ENCODE peak calls at places on chromosomes 11 and 22, in six cellular contexts. C is spleen, V is ovary, I is IMR-90, P is adrenal gland, F is esophagus squamous epithelium. E is an unnamed sample.

GRCh38 chr11:35364101-35364780 is 55.1 kb downstream of the SLC1A2 start:
- DNase-seq in C (no peak), V (peak; percentile 39), I (peak; percentile 86), P (peak; percentile 96), F (no peak), E (peak; percentile 87)

GRCh38 chr11:96538104-96538503 is 148.3 kb downstream of the JRKL start:
- DNase-seq in C (no peak), V (no peak), I (no peak), P (no peak), F (no peak), E (no peak)

GRCh38 chr11:7688238-7688826 is 15.0 kb upstream of the CYB5R2 start:
- DNase-seq in C (no peak), V (peak; percentile 25), I (peak; percentile 31), P (no peak), F (no peak), E (no peak)

GRCh38 chr22:43931771-43932170 is 8.2 kb downstream of the PNPLA3 start:
- DNase-seq in C (no peak), V (no peak), I (no peak), P (no peak), F (no peak), E (no peak)

GRCh38 chr22:25714070-25714469 is 27.9 kb upstream of the MYO18B start:
- DNase-seq in C (no peak), V (no peak), I (no peak), P (no peak), F (no peak), E (no peak)

GRCh38 chr11:105401269-105401809 is 208.5 kb upstream of the GRIA4 start:
- DNase-seq in C (no peak), V (no peak), I (no peak), P (no peak), F (no peak), E (no peak)

GRCh38 chr22:40684728-40685127 is 5.4 kb downstream of the MCHR1 start:
- DNase-seq in C (no peak), V (no peak), I (no peak), P (no peak), F (no peak), E (no peak)

GRCh38 chr22:39526736-39527171 is 5.8 kb downstream of the RPS19BP1 start:
- DNase-seq in C (peak; percentile 85), V (no peak), I (no peak), P (no peak), F (no peak), E (no peak)

GRCh38 chr22:48464246-48464645 is 1363.4 kb downstream of the BRD1 start:
- DNase-seq in C (peak; percentile 28), V (no peak), I (no peak), P (no peak), F (no peak), E (no peak)

GRCh38 chr22:26800858-26801257 is 143.5 kb downstream of the MIAT start:
- DNase-seq in C (no peak), V (no peak), I (peak; percentile 76), P (no peak), F (no peak), E (no peak)

GRCh38 chr11:73072935-73073481 is 69.1 kb downstream of the FCHSD2 start:
- DNase-seq in C (no peak), V (no peak), I (peak; percentile 12), P (no peak), F (no peak), E (no peak)
- TF ChIP-seq POLR2A in C (no peak), V (no peak), I (no peak), P (no peak), F (no peak), E (no peak)

DNA sequence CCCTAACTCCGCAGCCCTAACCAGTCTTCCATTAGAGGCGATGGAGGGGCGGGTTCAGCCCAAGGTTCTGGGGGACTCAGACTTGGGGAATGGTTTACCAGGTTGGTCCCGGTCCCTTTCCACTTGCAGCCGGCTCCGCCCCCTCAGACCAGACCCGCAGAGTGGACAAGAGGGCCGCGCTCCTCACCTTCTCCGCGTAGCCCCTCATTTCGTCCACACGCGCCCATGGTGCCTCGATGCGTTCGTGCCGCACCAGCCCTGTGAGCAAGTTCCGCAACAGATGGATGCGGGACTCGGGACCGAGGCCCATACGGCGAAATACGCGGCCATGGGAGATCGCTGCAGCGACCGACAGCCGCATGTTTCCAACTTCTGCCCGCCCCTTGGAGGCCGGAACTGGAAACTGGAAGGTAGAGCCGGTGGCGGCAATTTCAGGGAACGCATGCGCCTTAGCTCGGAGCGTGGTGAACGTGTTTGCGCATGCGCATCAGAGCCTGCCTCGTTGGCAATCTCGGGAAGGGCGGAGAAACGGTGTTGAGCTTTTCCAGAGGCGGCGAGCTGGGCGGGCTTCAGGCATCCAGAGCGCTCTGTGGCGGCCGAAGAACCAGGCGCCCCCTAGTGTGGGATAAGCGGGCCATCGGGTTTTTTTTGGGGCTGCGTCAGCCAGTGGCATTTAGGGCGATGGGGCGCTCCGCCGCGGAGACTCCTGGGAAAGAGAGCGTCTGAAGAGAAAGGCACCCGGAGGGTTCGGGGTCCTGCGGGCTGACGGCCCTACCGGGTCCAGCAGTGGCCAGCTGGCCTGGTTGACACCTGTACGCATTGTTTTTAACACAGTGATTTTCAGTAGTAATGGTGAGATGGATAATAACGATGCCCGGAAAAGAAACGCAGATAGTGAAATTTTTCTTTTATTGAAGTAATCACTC is at the start of gene MRPL17:
- DNase-seq in C (peak; percentile 99), V (peak; percentile 100), I (peak; percentile 98), P (peak; percentile 99), F (peak; percentile 91), E (peak; percentile 100)
- H3K4me1 ChIP-seq in C (peaks cover 34% of the 10 kb centered on the region), V (peaks cover 4% of the 10 kb centered on the region), I (peaks cover 5% of the 10 kb centered on the region), P (peaks cover 15% of the 10 kb centered on the region), F (peaks cover 27% of the 10 kb centered on the region), E (peaks cover 17% of the 10 kb centered on the region)

GRCh38 chr11:8707541-8708270 is 25.1 kb downstream of the RPL27A start:
- DNase-seq in C (no peak), V (peak; percentile 68), I (no peak), P (peak; percentile 92), F (no peak), E (peak; percentile 99)
- TF ChIP-seq POLR2A in C (no peak), V (no peak), I (no peak), P (no peak), F (no peak), E (no peak)

DNA sequence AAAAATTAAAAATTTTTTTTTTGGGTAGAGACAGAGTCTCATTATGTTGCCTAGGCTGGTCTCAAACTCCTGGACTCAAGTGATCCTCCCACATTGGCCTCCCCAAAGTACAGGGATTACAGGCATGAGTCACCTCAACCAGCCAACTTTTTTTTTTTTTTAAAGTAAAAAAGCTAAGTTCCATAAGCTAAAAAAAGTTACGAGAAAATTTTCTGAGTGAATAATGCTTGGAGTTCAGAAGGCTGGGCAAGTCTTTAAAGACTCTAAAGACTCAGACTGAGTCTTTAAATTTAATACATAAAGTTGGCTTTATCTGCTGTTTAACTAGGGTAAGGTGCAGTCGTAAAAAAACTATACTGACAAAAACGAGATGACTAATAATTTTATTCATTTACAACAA is 5.6 kb downstream of the DDX6 start:
- DNase-seq in C (no peak), V (no peak), I (peak; percentile 52), P (no peak), F (no peak), E (no peak)
- H3K4me1 ChIP-seq in C (peaks cover 93% of the 10 kb centered on the region), V (peaks cover 15% of the 10 kb centered on the region), I (peaks cover 3% of the 10 kb centered on the region), P (peaks cover 60% of the 10 kb centered on the region), F (peaks cover 94% of the 10 kb centered on the region), E (peaks cover 22% of the 10 kb centered on the region)

DNA sequence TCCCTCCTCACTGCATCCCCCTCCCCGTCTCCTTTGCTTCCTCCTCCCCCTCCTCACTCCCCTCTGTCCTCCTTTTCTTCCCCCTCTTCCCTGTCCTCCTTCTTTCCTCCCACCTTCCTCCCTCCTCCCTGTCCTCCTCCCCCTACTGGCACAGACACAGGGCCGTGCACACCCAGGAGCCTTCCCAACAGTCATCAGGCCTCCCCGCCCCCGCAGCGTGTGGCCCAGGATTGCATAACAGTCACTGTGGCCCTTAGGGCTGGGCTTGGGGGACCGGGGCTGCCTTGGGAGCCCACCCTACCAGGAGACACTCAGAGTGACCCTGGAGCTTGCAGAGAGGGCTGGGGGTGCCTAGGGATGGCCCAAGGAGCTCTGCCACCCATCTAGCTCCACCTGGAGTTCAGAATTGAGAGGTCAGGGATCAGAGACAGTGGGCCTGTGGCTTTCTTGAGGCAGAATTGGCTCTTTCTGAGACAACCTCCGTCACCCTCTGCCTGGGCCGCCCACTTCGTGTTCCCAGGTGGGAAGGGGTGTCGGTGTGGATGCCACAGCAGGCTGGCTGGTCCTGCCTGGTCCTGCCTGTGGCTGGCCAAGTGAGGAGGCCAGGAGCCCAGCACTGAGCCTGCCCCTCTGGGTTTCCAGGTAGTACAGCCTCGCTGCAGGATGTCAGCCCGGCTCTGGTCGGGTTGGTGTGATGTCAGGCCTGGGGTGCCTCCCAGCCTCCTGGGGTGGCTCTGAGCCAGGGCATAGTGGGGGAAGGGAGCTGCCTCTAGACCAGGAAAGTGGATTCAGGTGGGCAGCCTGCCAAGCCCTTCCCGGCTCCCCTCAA is 1.6 kb downstream of the SPI1 start:
- DNase-seq in C (peak; percentile 91), V (no peak), I (no peak), P (peak; percentile 66), F (no peak), E (no peak)
- TF ChIP-seq POLR2A in C (no peak), V (no peak), I (no peak), P (no peak), F (no peak), E (no peak)

GRCh38 chr11:312092-312816 is 1.6 kb upstream of the IFITM1 start:
- DNase-seq in C (peak; percentile 81), V (no peak), I (no peak), P (no peak), F (no peak), E (no peak)

GRCh38 chr11:313787-314547 is at the start of gene IFITM1:
- DNase-seq in C (peak; percentile 90), V (peak; percentile 73), I (peak; percentile 84), P (no peak), F (no peak), E (no peak)

GRCh38 chr11:315516-315994 is 1.7 kb downstream of the IFITM1 start:
- DNase-seq in C (peak; percentile 84), V (no peak), I (no peak), P (no peak), F (no peak), E (no peak)

GRCh38 chr11:315051-315481 is 1.2 kb downstream of the IFITM1 start:
- DNase-seq in C (peak; percentile 78), V (no peak), I (no peak), P (no peak), F (no peak), E (no peak)

DNA sequence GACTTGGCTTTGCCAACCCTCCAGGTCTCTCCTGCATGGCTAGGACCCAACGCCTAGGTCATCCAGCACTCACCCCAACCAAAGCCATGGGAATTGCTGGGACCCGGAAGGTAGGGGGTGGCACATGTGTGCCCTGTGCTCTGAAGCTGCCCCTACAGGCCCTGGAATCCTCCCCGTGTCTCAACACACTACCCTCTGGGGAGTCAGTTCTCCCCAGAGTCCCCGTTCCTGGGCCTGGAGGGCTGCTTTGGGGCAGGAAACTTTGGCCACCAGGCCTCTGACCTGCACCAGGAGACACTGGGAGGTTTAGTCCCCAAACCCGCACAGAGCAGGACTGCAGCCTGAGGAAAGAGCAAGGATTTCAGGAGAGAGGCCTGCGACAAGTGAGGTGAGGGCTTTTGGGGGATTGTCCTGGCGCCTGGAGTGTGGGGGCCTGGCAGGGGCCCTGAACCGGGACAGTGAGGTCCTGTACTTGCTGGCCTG is 495 bp upstream of the IFITM1 start:
- DNase-seq in C (peak; percentile 81), V (no peak), I (no peak), P (no peak), F (no peak), E (no peak)
- H3K4me1 ChIP-seq in C (peaks cover 70% of the 10 kb centered on the region), V (peaks cover 20% of the 10 kb centered on the region), I (peaks cover 23% of the 10 kb centered on the region), P (peaks cover 35% of the 10 kb centered on the region), F (peaks cover 83% of the 10 kb centered on the region), E (peaks cover 6% of the 10 kb centered on the region)

E was measured in uterus.